ENCODE peak calls at places on chromosomes 6 and 20, in nine cellular contexts. O, I, F, T, N, E, K, R and S are unnamed samples. For H3K27me3 and H3K4me1, the result is how much of the 10 kb centered on the place peaks cover.

GRCh38 chr6:114707081-114707480 is 364.3 kb upstream of the HS3ST5 start:
- DNase-seq in F (no peak), R (peak), K (no peak), T (no peak), I (no peak), O (no peak), E (no peak), N (no peak), S (no peak)

GRCh38 chr20:46731770-46732169 is 22.3 kb downstream of the SLC2A10 start:
- DNase-seq in T (no peak), N (peak), I (no peak), K (no peak), E (no peak), F (no peak), R (no peak), O (no peak), S (no peak)

GRCh38 chr6:129324345-129324744 is 385.6 kb downstream of the ARHGAP18 start:
- DNase-seq in F (no peak), R (no peak), T (no peak), O (no peak), N (no peak), E (no peak), K (no peak), I (no peak), S (no peak)

GRCh38 chr6:147868493-147869222 is 360.2 kb downstream of the SAMD5 start:
- DNase-seq in F (no peak), T (no peak), I (no peak), K (no peak), R (no peak), O (peak), E (no peak), N (no peak), S (no peak)

GRCh38 chr20:4071177-4071723 is 55.9 kb upstream of the RNF24 start:
- DNase-seq in K (no peak), E (no peak), R (peak), O (no peak), I (no peak), F (no peak), N (no peak), T (no peak), S (no peak)

GRCh38 chr20:59144179-59144830 is 19.3 kb upstream of the ZNF831 start:
- DNase-seq in E (no peak), O (no peak), T (no peak), I (no peak), K (no peak), N (no peak), R (no peak), F (no peak), S (no peak)

GRCh38 chr20:17023811-17024210 is 203.0 kb upstream of the PCSK2 start:
- DNase-seq in T (no peak), F (no peak), I (peak), E (no peak), N (peak), K (no peak), O (peak), R (peak), S (no peak)

GRCh38 chr20:10332656-10333421 is 101.2 kb downstream of the MKKS start:
- DNase-seq in N (no peak), R (no peak), T (no peak), I (no peak), F (no peak), E (no peak), O (peak), K (no peak), S (no peak)

GRCh38 chr6:156777866-156778614 is 862 bp downstream of the ARID1B start:
- DNase-seq in K (peak), I (no peak), O (peak), F (peak), R (peak), T (peak), N (peak), E (no peak), S (peak)

GRCh38 chr6:114366899-114367298 is 24.1 kb upstream of the HS3ST5 start:
- DNase-seq in N (no peak), K (no peak), I (no peak), E (no peak), R (no peak), T (no peak), F (no peak), O (no peak), S (no peak)

GRCh38 chr6:15763827-15764226 is 101.0 kb upstream of the DTNBP1 start:
- DNase-seq in R (peak), O (peak), E (no peak), N (peak), K (no peak), F (peak), T (no peak), I (no peak), S (peak)

GRCh38 chr6:110520992-110521543 is 44.7 kb upstream of the SLC22A16 start:
- DNase-seq in F (no peak), N (no peak), O (no peak), K (no peak), R (no peak), T (no peak), I (no peak), E (no peak), S (no peak)

GRCh38 chr20:6657904-6658303 is 109.6 kb upstream of the BMP2 start:
- DNase-seq in I (no peak), F (no peak), N (no peak), E (no peak), T (no peak), O (no peak), K (no peak), R (no peak), S (no peak)
- H3K27me3 ChIP-seq in I (under half), F (under half), N (under half), E (under half), T (under half), O (under half), K (under half), R (under half), S (under half)

GRCh38 chr6:164962805-164963204 is 346.6 kb downstream of the C6orf118 start:
- DNase-seq in N (no peak), R (no peak), K (no peak), E (no peak), T (no peak), F (no peak), O (no peak), I (no peak), S (no peak)
- H3K4me1 ChIP-seq in N (under half), R (under half), K (under half), E (under half), T (under half), F (under half), O (under half), I (under half), S (under half)

GRCh38 chr6:7727150-7727950 is 1.5 kb downstream of the BMP6 start:
- DNase-seq in O (no peak), T (no peak), E (no peak), N (peak), F (no peak), I (no peak), K (peak), R (peak), S (no peak)

GRCh38 chr6:7730411-7730810 is 4.5 kb downstream of the BMP6 start:
- DNase-seq in I (no peak), F (no peak), O (peak), R (no peak), N (no peak), K (no peak), E (no peak), T (no peak), S (no peak)

GRCh38 chr6:7730003-7730402 is 4.1 kb downstream of the BMP6 start:
- DNase-seq in T (no peak), E (no peak), F (no peak), K (no peak), N (no peak), R (no peak), O (no peak), I (no peak), S (no peak)

GRCh38 chr6:7727951-7728854 is 2.3 kb downstream of the BMP6 start:
- DNase-seq in I (no peak), O (no peak), T (no peak), E (no peak), K (peak), R (peak), F (peak), N (peak), S (no peak)

GRCh38 chr6:7728855-7729590 is 3.1 kb downstream of the BMP6 start:
- DNase-seq in N (peak), T (no peak), O (no peak), K (no peak), I (no peak), F (no peak), E (no peak), R (peak), S (no peak)
- H3K27me3 ChIP-seq in N (half or more), T (under half), O (under half), K (half or more), I (half or more), F (under half), E (under half), R (half or more), S (under half)

GRCh38 chr6:143675946-143676345 is 1.8 kb upstream of the PHACTR2 start:
- DNase-seq in E (no peak), R (no peak), F (no peak), T (no peak), K (no peak), I (no peak), N (no peak), O (peak), S (no peak)
- H3K4me1 ChIP-seq in E (under half), R (under half), F (under half), T (half or more), K (under half), I (under half), N (half or more), O (under half), S (under half)

GRCh38 chr6:3237761-3238662 is 10.6 kb upstream of the TUBB2B start:
- DNase-seq in I (no peak), N (no peak), K (no peak), E (no peak), F (no peak), R (peak), O (no peak), T (peak), S (no peak)
- H3K27me3 ChIP-seq in I (under half), N (under half), K (under half), E (under half), F (under half), R (under half), O (under half), T (under half), S (under half)

DNA sequence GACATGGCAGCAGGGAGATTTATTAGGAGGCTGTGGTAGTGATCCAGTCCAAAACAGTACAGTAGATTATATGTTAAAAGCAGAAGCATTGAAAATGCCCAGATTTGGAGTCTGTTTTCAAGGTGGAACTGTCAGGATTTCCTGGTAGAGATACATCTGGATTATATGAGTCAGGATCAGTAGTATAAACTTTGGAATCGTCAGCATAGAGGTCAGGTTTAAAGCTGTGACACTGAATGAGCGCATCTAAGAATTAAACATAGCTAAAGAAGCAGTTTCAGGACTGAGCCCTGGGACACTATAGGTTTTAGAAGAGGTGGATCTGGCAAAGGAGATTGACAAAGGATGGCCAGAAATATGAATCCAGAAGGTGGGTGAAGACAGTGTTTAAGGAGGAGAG is 60.4 kb downstream of the RNF144B start:
- DNase-seq in R (no peak), E (no peak), N (no peak), O (peak), T (no peak), I (no peak), K (no peak), F (no peak), S (no peak)
- H3K4me1 ChIP-seq in R (under half), E (under half), N (under half), O (under half), T (under half), I (under half), K (under half), F (under half), S (under half)